ENCODE peak calls at places on chromosomes 4 and X, in seven cellular contexts. R, A, Q, W, L, K and S are unnamed samples.

GRCh38 chr4:8838911-8839431 is 32.7 kb downstream of the HMX1 start:
- DNase-seq in L (no peak), R (no peak), Q (no peak), K (peak; percentile 35), A (no peak), W (no peak), S (no peak)

GRCh38 chr4:41465135-41465761 is 72.7 kb upstream of the LIMCH1 start:
- DNase-seq in K (no peak), L (no peak), A (no peak), Q (no peak), R (no peak), W (no peak), S (no peak)

GRCh38 chr4:74555231-74555630 is 110.3 kb downstream of the AREG start:
- DNase-seq in L (no peak), R (no peak), K (no peak), W (no peak), A (peak; percentile 93), Q (no peak), S (no peak)

GRCh38 chr4:170374770-170375169 is 285.0 kb upstream of the AADAT start:
- DNase-seq in L (peak; percentile 47), W (no peak), Q (peak; percentile 11), K (peak; percentile 65), A (peak; percentile 33), R (no peak), S (peak; percentile 7)

GRCh38 chr4:9943761-9944160 is 77.5 kb downstream of the SLC2A9 start:
- DNase-seq in L (no peak), A (no peak), K (peak; percentile 26), Q (no peak), W (no peak), R (no peak), S (no peak)

GRCh38 chr4:15354790-15355418 is 72.9 kb upstream of the C1QTNF7 start:
- DNase-seq in R (no peak), A (no peak), W (no peak), L (peak; percentile 18), K (no peak), Q (no peak), S (no peak)

GRCh38 chr4:168335621-168336020 is 17.1 kb upstream of the DDX60 start:
- DNase-seq in K (no peak), W (no peak), R (peak; percentile 4), Q (peak; percentile 84), A (no peak), L (no peak), S (no peak)

GRCh38 chr4:88674989-88675388 is 22.6 kb downstream of the NAP1L5 start:
- DNase-seq in Q (no peak), K (no peak), L (no peak), W (no peak), A (no peak), R (no peak), S (no peak)

GRCh38 chr4:155900402-155900801 is 3.1 kb upstream of the TDO2 start:
- DNase-seq in K (no peak), W (no peak), L (no peak), Q (no peak), A (peak; percentile 54), R (no peak), S (no peak)

GRCh38 chrX:68048774-68049173 is 384.5 kb downstream of the OPHN1 start:
- DNase-seq in W (no peak), L (no peak), K (no peak), R (no peak), A (no peak), Q (no peak), S (no peak)

GRCh38 chr4:7157666-7158065 is 34.7 kb upstream of the SORCS2 start:
- DNase-seq in L (no peak), A (no peak), W (no peak), K (no peak), Q (no peak), R (no peak), S (no peak)